ENCODE peak calls at places on chromosomes 7 and 10, in six cellular contexts. Y, M, T, R, N and W are unnamed samples.

GRCh38 chr7:120583835-120584586 is 273.9 kb downstream of the TSPAN12 start:
- DNase-seq in Y (no peak), M (no peak), T (no peak), R (no peak), N (peak), W (no peak)

GRCh38 chr7:47479821-47480575 is 101.9 kb downstream of the TNS3 start:
- DNase-seq in Y (no peak), M (no peak), T (no peak), R (no peak), N (no peak), W (no peak)

GRCh38 chr10:88042162-88043100 is 179.0 kb downstream of the PTEN start:
- DNase-seq in Y (no peak), M (peak), T (no peak), R (peak), N (peak), W (no peak)

GRCh38 chr7:120949393-120949799 is 1.2 kb upstream of the ING3 start:
- DNase-seq in Y (no peak), M (no peak), T (peak), R (no peak), N (no peak), W (no peak)

GRCh38 chr7:17304926-17305325 is 6.5 kb downstream of the AHR start:
- DNase-seq in Y (no peak), M (peak), T (peak), R (no peak), N (peak), W (no peak)

GRCh38 chr7:121369462-121369861 is 26.6 kb downstream of the FAM3C start:
- DNase-seq in Y (no peak), M (no peak), T (no peak), R (no peak), N (peak), W (no peak)

GRCh38 chr10:14560274-14560673 is 214.4 kb downstream of the FAM107B start:
- DNase-seq in Y (peak), M (no peak), T (peak), R (no peak), N (peak), W (no peak)

GRCh38 chr10:28761084-28761875 is 84.0 kb downstream of the BAMBI start:
- DNase-seq in Y (no peak), M (no peak), T (no peak), R (no peak), N (no peak), W (no peak)

GRCh38 chr10:8489823-8490222 is 435.3 kb downstream of the GATA3 start:
- DNase-seq in Y (no peak), M (no peak), T (no peak), R (no peak), N (no peak), W (no peak)

GRCh38 chr10:88702848-88703597 is 3.0 kb upstream of the LIPK start:
- DNase-seq in Y (no peak), M (peak), T (peak), R (no peak), N (no peak), W (no peak)

GRCh38 chr7:102094311-102094710 is 192.4 kb upstream of the SH2B2 start:
- DNase-seq in Y (no peak), M (no peak), T (no peak), R (no peak), N (peak), W (no peak)

GRCh38 chr7:44280993-44281721 is 44.2 kb downstream of the CAMK2B start:
- DNase-seq in Y (no peak), M (peak), T (no peak), R (peak), N (no peak), W (no peak)

GRCh38 chr7:106568680-106569499 is 92.1 kb downstream of the CCDC71L start:
- DNase-seq in Y (no peak), M (peak), T (peak), R (no peak), N (peak), W (no peak)

GRCh38 chr7:93949468-93949867 is 27.9 kb downstream of the GNG11 start:
- DNase-seq in Y (no peak), M (no peak), T (no peak), R (no peak), N (peak), W (no peak)

GRCh38 chr7:131106681-131107342 is 220.9 kb upstream of the MKLN1 start:
- DNase-seq in Y (peak), M (peak), T (peak), R (no peak), N (peak), W (no peak)

GRCh38 chr7:46178685-46179084 is 257.6 kb upstream of the IGFBP3 start:
- DNase-seq in Y (no peak), M (no peak), T (peak), R (no peak), N (no peak), W (no peak)

GRCh38 chr10:17756557-17757208 is 4.7 kb downstream of the TMEM236 start:
- DNase-seq in Y (no peak), M (peak), T (peak), R (no peak), N (peak), W (peak)

GRCh38 chr10:88227342-88228018 is 355.6 kb downstream of the RNLS start:
- DNase-seq in Y (no peak), M (peak), T (no peak), R (peak), N (no peak), W (no peak)

GRCh38 chr10:118775478-118775877 is 20.7 kb upstream of the CACUL1 start:
- DNase-seq in Y (no peak), M (no peak), T (no peak), R (no peak), N (peak), W (no peak)

GRCh38 chr10:129958118-129958685 is 5.9 kb downstream of the EBF3 start:
- DNase-seq in Y (no peak), M (no peak), T (no peak), R (no peak), N (no peak), W (no peak)